ENCODE peak calls at places on chromosomes 1 and 21, in seven cellular contexts. U is RCC 7860; O is KBM-7; G is HFFc6; K is H1; E is CD8-positive, alpha-beta memory T cell; P is GM06990. Z is an unnamed sample.

GRCh38 chr1:209862598-209863498 is 35.1 kb downstream of the UTP25 start:
- DNase-seq in U (no peak), P (no peak), E (no peak), K (no peak), G (no peak), O (no peak), Z (no peak)

GRCh38 chr1:239805042-239805441 is 286.6 kb upstream of the FMN2 start:
- DNase-seq in U (no peak), E (no peak), P (no peak), K (no peak), G (no peak), O (no peak), Z (no peak)

GRCh38 chr1:225849905-225850304 is 32.3 kb downstream of the TMEM63A start:
- DNase-seq in G (no peak), K (no peak), O (no peak), U (no peak), P (no peak), E (peak), Z (no peak)

GRCh38 chr1:92274939-92275338 is 23.8 kb downstream of the GLMN start:
- DNase-seq in G (no peak), E (no peak), O (no peak), U (peak), K (no peak), P (no peak), Z (no peak)

GRCh38 chr1:218546314-218546713 is 201.2 kb downstream of the TGFB2 start:
- DNase-seq in E (no peak), O (no peak), G (peak), U (no peak), P (no peak), K (no peak), Z (no peak)

GRCh38 chr1:171252482-171252881 is 4.2 kb downstream of the FMO1 start:
- DNase-seq in O (no peak), P (peak), U (no peak), K (no peak), G (no peak), E (no peak), Z (no peak)

GRCh38 chr21:46205121-46205520 is 20.9 kb upstream of the SPATC1L start:
- DNase-seq in G (no peak), U (no peak), O (no peak), E (no peak), K (no peak), P (no peak), Z (no peak)

GRCh38 chr1:22257286-22258275 is 114.7 kb upstream of the WNT4 start:
- DNase-seq in E (no peak), O (no peak), K (no peak), U (no peak), G (no peak), P (no peak), Z (no peak)

GRCh38 chr1:94667716-94668282 is 126.2 kb upstream of the F3 start:
- DNase-seq in E (no peak), U (no peak), G (no peak), P (no peak), K (no peak), O (no peak), Z (no peak)

GRCh38 chr21:45270306-45270821 is 17.3 kb downstream of the POFUT2 start:
- DNase-seq in E (no peak), O (no peak), U (no peak), G (no peak), P (no peak), K (no peak), Z (no peak)

GRCh38 chr1:116409751-116410182 is 36.7 kb downstream of the ATP1A1 start:
- DNase-seq in G (peak), U (no peak), O (no peak), P (no peak), K (no peak), E (no peak), Z (no peak)

GRCh38 chr1:10918531-10918930 is 93.9 kb upstream of the TARDBP start:
- DNase-seq in P (no peak), O (no peak), K (no peak), G (no peak), U (peak), E (no peak), Z (peak)

GRCh38 chr21:17466166-17466565 is 46.7 kb upstream of the CXADR start:
- DNase-seq in G (peak), U (no peak), P (no peak), E (no peak), O (no peak), K (no peak), Z (no peak)

GRCh38 chr1:164668451-164668850 is 109.5 kb downstream of the PBX1 start:
- DNase-seq in G (no peak), K (no peak), E (no peak), O (no peak), U (no peak), P (no peak), Z (no peak)

GRCh38 chr1:179129702-179130473 is 48.0 kb downstream of the TOR3A start:
- DNase-seq in U (peak), G (peak), E (peak), K (no peak), P (peak), O (peak), Z (no peak)

GRCh38 chr1:36328713-36329112 is 5.3 kb upstream of the EVA1B start:
- DNase-seq in G (no peak), U (no peak), O (no peak), E (no peak), K (no peak), P (no peak), Z (no peak)

GRCh38 chr1:199691540-199691939 is 336.0 kb upstream of the NR5A2 start:
- DNase-seq in K (no peak), O (peak), P (no peak), E (no peak), G (peak), U (peak), Z (peak)

GRCh38 chr21:34336756-34337391 is 26.9 kb upstream of the KCNE2 start:
- DNase-seq in P (no peak), O (no peak), G (no peak), E (no peak), U (no peak), K (no peak), Z (no peak)

GRCh38 chr1:96236156-96236739 is 485.3 kb upstream of the PTBP2 start:
- DNase-seq in O (peak), U (peak), K (no peak), P (no peak), E (no peak), G (peak), Z (no peak)

GRCh38 chr21:25186278-25186677 is 421.0 kb downstream of the MRPL39 start:
- DNase-seq in U (no peak), K (no peak), O (no peak), E (no peak), G (no peak), P (peak), Z (no peak)

GRCh38 chr1:43857163-43857562 is 76.4 kb upstream of the ARTN start:
- DNase-seq in U (no peak), P (no peak), G (no peak), K (no peak), E (no peak), O (no peak), Z (no peak)

GRCh38 chr1:93346472-93346991 is 825 bp downstream of the DR1 start:
- DNase-seq in G (no peak), U (no peak), E (peak), P (peak), K (no peak), O (peak), Z (no peak)

GRCh38 chr1:65069186-65069585 is 78.8 kb upstream of the AK4 start:
- DNase-seq in G (no peak), O (peak), K (no peak), U (no peak), E (no peak), P (no peak), Z (no peak)

GRCh38 chr1:59071289-59071688 is 225.6 kb upstream of the FGGY start:
- DNase-seq in G (no peak), E (peak), U (no peak), K (no peak), O (peak), P (no peak), Z (no peak)

GRCh38 chr1:119431836-119432235 is 16.9 kb downstream of the HSD3B2 start:
- DNase-seq in U (no peak), G (no peak), O (no peak), E (no peak), K (no peak), P (no peak), Z (no peak)

GRCh38 chr1:81111818-81112217 is 688.9 kb upstream of the ADGRL2 start:
- DNase-seq in G (peak), E (no peak), K (no peak), P (no peak), O (no peak), U (peak), Z (no peak)

GRCh38 chr1:93448292-93448982 is 519 bp downstream of the FNBP1L start:
- DNase-seq in E (peak), K (no peak), O (no peak), U (no peak), P (no peak), G (no peak), Z (no peak)

GRCh38 chr1:19974822-19975416 is 4.5 kb downstream of the PLA2G2A start:
- DNase-seq in K (peak), P (no peak), O (peak), U (peak), E (peak), G (peak), Z (peak)

GRCh38 chr1:235999259-235999925 is 65.5 kb downstream of the NID1 start:
- DNase-seq in E (peak), O (peak), K (no peak), U (peak), P (peak), G (peak), Z (no peak)

GRCh38 chr1:22431965-22432364 is 19.7 kb upstream of the ZBTB40 start:
- DNase-seq in U (no peak), P (no peak), E (no peak), O (no peak), G (no peak), K (no peak), Z (no peak)

GRCh38 chr1:109247401-109248365 is 1.7 kb upstream of the CELSR2 start:
- DNase-seq in O (no peak), G (no peak), P (no peak), E (no peak), K (no peak), U (no peak), Z (no peak)

GRCh38 chr1:162485236-162485635 is 12.4 kb upstream of the UHMK1 start:
- DNase-seq in P (no peak), E (no peak), U (no peak), K (no peak), G (no peak), O (no peak), Z (no peak)

GRCh38 chr1:147545133-147545532 is 3.8 kb downstream of the BCL9 start:
- DNase-seq in P (peak), E (peak), K (peak), O (no peak), U (peak), G (peak), Z (peak)

GRCh38 chr1:205774277-205775014 is 836 bp downstream of the RAB29 start:
- DNase-seq in K (no peak), P (peak), O (no peak), E (peak), U (no peak), G (no peak), Z (no peak)

GRCh38 chr1:91687452-91687851 is 186.8 kb downstream of the CDC7 start:
- DNase-seq in K (no peak), E (no peak), P (no peak), O (no peak), U (no peak), G (no peak), Z (no peak)

GRCh38 chr1:67135354-67135753 is 584 bp upstream of the C1orf141 start:
- DNase-seq in K (no peak), P (no peak), O (peak), U (no peak), E (no peak), G (peak), Z (peak)

GRCh38 chr1:234188454-234188792 is 184.8 kb upstream of the COA6 start:
- DNase-seq in E (no peak), P (no peak), U (no peak), O (peak), K (peak), G (no peak), Z (no peak)

GRCh38 chr1:157496121-157496526 is 56.2 kb downstream of the FCRL5 start:
- DNase-seq in K (no peak), E (no peak), G (peak), O (peak), U (peak), P (no peak), Z (no peak)

GRCh38 chr1:3505161-3505560 is 50.7 kb downstream of the ARHGEF16 start:
- DNase-seq in K (no peak), O (no peak), G (no peak), P (no peak), U (no peak), E (no peak), Z (no peak)

GRCh38 chr1:204961765-204962419 is 81.1 kb upstream of the CNTN2 start:
- DNase-seq in G (no peak), P (no peak), K (no peak), O (no peak), U (no peak), E (no peak), Z (no peak)